ENCODE peak calls at places on chromosome 17, in eight cellular contexts. J, H, K, O, N, C, R and A are unnamed samples.

GRCh38 chr17:68491864-68492263 is 20.4 kb upstream of the PRKAR1A start:
- DNase-seq in H (peak), N (peak), K (no peak), R (no peak), J (peak), O (peak), C (no peak), A (no peak)

GRCh38 chr17:72338304-72338703 is 217.5 kb downstream of the SOX9 start:
- DNase-seq in J (no peak), C (no peak), H (no peak), K (no peak), R (no peak), N (no peak), O (no peak), A (no peak)

GRCh38 chr17:28188841-28189263 is 130.1 kb upstream of the TMEM97 start:
- DNase-seq in C (no peak), R (peak), O (no peak), J (no peak), K (no peak), N (no peak), H (no peak), A (no peak)

GRCh38 chr17:41421116-41421515 is 3.3 kb downstream of the KRT37 start:
- DNase-seq in R (peak), C (no peak), J (no peak), O (no peak), H (no peak), K (no peak), N (no peak), A (peak)

GRCh38 chr17:31499771-31500554 is 108.5 kb downstream of the RAB11FIP4 start:
- DNase-seq in C (peak), N (peak), R (peak), O (peak), H (peak), J (peak), K (no peak), A (no peak)

GRCh38 chr17:82734987-82735866 is at the start of gene FN3K:
- DNase-seq in N (peak), C (peak), K (no peak), O (no peak), R (peak), H (peak), J (peak), A (no peak)

GRCh38 chr17:3535253-3535995 is 22.2 kb downstream of the TRPV3 start:
- DNase-seq in R (peak), K (peak), N (peak), J (peak), O (no peak), C (peak), H (peak), A (no peak)

GRCh38 chr17:16516594-16517018 is 24.6 kb upstream of the LRRC75A start:
- DNase-seq in J (peak), C (peak), K (no peak), O (no peak), H (no peak), R (peak), N (no peak), A (peak)

GRCh38 chr17:45077643-45078042 is 16.5 kb downstream of the NMT1 start:
- DNase-seq in K (no peak), N (no peak), J (no peak), R (no peak), C (no peak), H (no peak), O (no peak), A (no peak)

GRCh38 chr17:924711-925480 is 54.7 kb downstream of the NXN start:
- DNase-seq in J (no peak), R (no peak), K (no peak), N (peak), H (no peak), C (no peak), O (no peak), A (no peak)

DNA sequence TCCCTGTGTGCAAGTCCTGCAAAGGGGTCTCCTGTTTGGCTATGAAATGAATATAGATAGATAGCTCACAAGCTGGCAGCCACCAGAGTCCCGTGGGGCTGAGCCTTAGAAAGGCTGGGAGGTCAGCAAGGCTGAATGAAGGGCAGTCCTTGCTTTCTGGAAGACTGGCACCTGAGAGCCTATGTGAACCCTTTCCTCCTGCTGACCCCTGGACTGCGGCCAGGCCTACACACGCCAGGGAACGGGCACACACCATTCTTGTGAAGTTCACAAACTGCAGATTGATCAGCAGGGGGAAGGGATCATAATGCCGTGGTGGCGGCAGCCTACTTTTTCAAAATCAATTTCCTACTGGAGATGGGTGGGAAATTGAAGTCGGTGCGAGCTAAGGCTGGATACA is 985 bp upstream of the C17orf107 start:
- DNase-seq in O (no peak), H (no peak), C (no peak), N (peak), R (no peak), K (no peak), J (no peak), A (no peak)
- H3K4me3 ChIP-seq in O (peak), H (no peak), C (no peak), N (no peak), R (no peak), K (no peak), J (peak), A (no peak)

GRCh38 chr17:80850817-80851216 is 140.8 kb upstream of the CHMP6 start:
- DNase-seq in H (no peak), N (peak), R (peak), K (no peak), O (no peak), C (no peak), J (no peak), A (no peak)

GRCh38 chr17:80851277-80851925 is 140.2 kb upstream of the CHMP6 start:
- DNase-seq in H (no peak), C (no peak), O (no peak), N (peak), J (no peak), R (no peak), K (no peak), A (no peak)

GRCh38 chr17:80849119-80849518 is 142.5 kb upstream of the CHMP6 start:
- DNase-seq in N (peak), H (no peak), R (no peak), O (no peak), K (no peak), J (no peak), C (no peak), A (no peak)

GRCh38 chr17:80848449-80849102 is 143.1 kb upstream of the CHMP6 start:
- DNase-seq in R (no peak), O (no peak), C (no peak), N (no peak), H (no peak), J (no peak), K (no peak), A (no peak)

GRCh38 chr17:80850109-80850508 is 141.5 kb upstream of the CHMP6 start:
- DNase-seq in C (no peak), N (no peak), H (no peak), K (no peak), J (no peak), R (no peak), O (no peak), A (no peak)
- H3K4me3 ChIP-seq in C (no peak), N (no peak), H (no peak), K (no peak), J (no peak), R (no peak), O (no peak), A (no peak)

DNA sequence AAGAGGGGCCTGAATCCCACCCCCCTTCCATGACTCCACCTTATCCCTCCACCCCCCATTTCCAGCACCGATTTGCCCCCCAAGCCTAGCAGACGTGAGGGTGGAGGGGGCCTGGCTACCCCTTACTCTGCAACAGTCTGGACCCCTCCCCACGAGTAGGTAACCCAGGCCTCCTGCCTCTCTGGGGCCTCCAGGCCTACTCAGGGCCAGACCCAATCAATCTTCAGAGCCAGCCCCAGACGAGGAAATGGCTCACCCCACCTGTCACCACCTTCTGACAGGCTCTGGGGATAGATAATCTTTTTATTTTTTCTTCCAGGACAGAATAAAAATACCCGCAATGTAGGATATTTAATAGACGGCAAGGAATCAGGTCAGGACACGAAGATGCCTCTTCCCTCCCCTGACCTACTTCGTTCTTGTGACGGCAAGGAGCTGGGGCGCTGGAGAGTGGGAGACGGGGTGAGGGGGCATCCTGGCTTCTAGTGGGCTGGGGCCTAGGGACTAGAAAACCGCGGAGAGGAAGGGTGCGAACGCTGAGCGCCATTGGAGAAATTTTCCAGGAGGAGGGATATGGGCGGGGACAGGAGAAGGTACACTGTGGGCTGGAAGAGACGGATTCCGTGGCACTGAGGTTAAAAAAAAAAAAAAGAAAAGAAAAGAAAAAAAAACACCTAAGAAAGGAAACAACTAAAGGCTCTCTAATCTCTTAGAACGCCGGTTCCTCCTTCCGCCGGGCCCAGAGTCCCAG is 872 bp upstream of the PLXDC1 start:
- DNase-seq in O (no peak), R (no peak), H (peak), N (peak), K (peak), C (peak), J (peak), A (no peak)
- H3K4me3 ChIP-seq in O (peak), R (peak), H (peak), N (peak), K (peak), C (peak), J (peak), A (peak)

DNA sequence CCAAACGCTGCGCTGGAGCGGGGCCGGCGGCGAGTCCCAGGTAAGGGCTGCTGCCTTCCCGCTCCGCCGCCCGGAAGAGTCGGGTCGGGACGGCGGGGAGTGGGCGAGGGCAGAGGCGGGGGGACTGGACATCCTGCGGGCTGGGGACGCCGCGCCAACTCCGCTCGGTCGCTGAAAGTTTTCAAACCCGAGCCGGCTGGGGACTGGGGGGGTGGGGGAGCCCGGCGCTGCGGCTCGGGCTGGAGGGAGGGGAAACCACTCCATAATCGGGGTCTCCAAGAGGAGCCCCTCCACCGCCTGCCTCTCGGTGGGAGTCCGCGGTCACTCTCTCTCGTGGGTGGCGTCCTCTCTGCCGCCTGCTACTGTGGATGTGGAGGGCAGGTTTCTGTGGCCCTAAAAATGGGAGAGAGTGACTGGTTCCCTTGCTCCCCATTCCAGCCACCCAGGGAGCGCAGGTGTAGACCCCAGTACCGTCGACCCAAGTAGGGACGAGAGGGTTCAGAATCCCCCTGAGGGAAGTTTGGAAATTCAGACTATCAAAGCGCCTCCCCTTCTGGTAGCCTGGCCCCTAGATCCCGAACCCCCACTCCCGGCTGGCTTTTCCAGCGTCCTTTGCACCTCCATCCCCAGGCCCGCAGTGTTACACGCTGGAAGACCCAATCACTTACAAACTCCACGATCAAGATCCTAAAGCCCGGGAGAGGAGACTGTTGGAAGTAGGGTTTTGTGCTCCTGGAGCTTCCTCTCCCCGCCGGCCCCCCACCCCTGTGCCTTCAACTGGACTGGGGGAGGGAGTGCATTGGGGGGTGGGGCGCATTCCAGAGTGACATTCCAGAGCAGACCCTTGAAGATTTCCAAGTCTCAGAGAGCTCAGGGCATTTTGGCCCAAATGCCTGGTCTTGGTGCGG is 850 bp downstream of the GPRC5C start:
- DNase-seq in J (no peak), R (no peak), K (no peak), O (no peak), C (no peak), H (no peak), N (no peak), A (no peak)
- H3K4me3 ChIP-seq in J (peak), R (no peak), K (no peak), O (peak), C (peak), H (peak), N (peak), A (peak)

DNA sequence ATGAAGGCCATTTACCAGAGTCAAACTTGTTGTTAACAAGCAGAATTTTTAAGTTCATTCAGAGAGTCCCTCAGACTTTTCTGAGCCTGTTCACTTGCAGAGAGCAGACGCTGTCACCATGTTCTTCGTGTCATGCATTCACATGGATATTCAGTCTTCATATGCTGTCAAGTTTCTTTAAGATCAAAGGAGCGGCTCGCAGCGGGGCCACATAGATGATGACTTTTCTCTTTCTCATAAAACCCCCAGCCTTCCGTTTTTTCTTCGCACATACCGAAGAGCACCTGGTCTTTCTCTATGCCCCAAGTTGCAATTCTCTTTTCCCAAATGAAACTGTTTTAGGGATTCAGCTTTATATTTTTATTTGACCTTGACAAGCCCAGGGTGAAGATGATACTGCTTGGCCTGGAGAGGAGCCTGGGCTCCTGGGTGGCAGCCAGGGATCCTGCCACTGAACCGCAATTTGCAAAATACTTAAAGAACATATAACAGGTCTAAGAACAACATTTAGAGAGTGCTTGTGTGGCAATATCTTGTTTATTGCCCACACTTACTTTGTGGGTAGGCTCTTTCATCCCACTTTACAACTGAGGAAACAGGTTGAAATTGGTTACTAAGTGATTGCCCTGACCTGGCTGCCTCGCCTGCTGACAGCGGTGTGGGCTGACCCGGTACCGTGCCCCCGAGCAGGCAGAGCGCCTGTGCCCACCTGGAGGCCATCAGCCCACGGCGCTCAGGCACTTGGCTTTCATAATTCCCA is 22.9 kb downstream of the SEC14L1 start:
- DNase-seq in J (no peak), C (no peak), H (no peak), N (no peak), K (no peak), R (no peak), O (no peak), A (no peak)
- H3K4me3 ChIP-seq in J (peak), C (no peak), H (peak), N (peak), K (no peak), R (no peak), O (no peak), A (no peak)

GRCh38 chr17:37609170-37610040 is at the start of gene SYNRG:
- DNase-seq in C (peak), J (peak), H (peak), O (peak), N (peak), K (peak), R (peak), A (no peak)
- H3K4me3 ChIP-seq in C (peak), J (peak), H (peak), O (peak), N (peak), K (peak), R (peak), A (peak)

GRCh38 chr17:79843917-79844815 is 4.9 kb upstream of the CBX4 start:
- DNase-seq in K (no peak), O (no peak), C (peak), N (peak), H (peak), R (peak), J (peak), A (no peak)
- H3K4me3 ChIP-seq in K (peak), O (peak), C (peak), N (peak), H (peak), R (peak), J (peak), A (peak)

DNA sequence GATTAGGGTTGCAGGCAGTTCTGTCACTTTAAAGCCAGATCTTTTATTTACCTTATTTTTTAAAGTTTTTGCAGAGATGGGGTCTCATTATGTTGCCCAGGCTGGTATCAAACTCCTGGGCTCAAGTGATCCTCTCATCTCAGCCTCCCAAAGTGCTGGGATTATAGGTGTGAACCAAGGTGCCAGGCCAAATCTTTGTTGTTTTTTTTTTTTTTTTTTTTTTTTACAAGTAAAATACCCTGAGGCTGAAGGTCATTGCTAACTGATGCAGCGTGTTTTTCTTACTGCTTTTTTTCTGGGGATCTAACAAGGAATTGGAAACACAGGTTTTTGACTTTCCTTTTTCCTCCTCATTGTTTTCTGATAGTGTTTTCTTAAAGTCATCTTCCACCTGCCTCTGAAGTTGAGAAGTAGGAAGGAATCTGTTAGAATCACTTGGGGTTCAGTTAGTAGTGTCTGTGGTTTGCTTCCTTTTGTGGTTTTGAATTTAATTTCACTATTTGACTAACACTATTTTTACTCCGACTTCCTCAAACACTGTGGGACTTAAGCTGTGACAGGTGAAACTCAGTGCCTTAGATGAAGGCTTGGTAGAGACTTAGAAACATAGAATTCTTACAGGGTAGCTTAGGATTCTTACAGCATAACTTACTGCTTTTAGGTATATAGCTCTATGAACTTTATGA is 22.2 kb downstream of the CLTC start:
- DNase-seq in R (no peak), K (peak), O (no peak), C (no peak), H (no peak), N (no peak), J (no peak), A (no peak)
- H3K4me3 ChIP-seq in R (no peak), K (no peak), O (no peak), C (no peak), H (no peak), N (peak), J (no peak), A (no peak)